ENCODE peak calls at places on chromosome 1, in seven cellular contexts. One of them, this sample, is unnamed.

GRCh38 chr1:14113841-14114567 is 414.0 kb downstream of the PRDM2 start:
- DNase-seq in fibroblast of lung: peak
- DNase-seq in GM12865: peak
- DNase-seq in brain microvascular endothelial cell: no peak
- DNase-seq in AG10803: peak
- DNase-seq in astrocyte: peak
- DNase-seq in OCI-LY7: peak
- DNase-seq in this sample: peak

GRCh38 chr1:66331641-66332523 is 202.1 kb upstream of the SGIP1 start:
- DNase-seq in fibroblast of lung: peak
- DNase-seq in OCI-LY7: peak
- DNase-seq in GM12865: peak
- DNase-seq in brain microvascular endothelial cell: peak
- DNase-seq in AG10803: peak
- DNase-seq in astrocyte: peak
- DNase-seq in this sample: peak

GRCh38 chr1:39845569-39846566 is 37.4 kb downstream of the TRIT1 start:
- DNase-seq in AG10803: peak
- DNase-seq in fibroblast of lung: peak
- DNase-seq in astrocyte: peak
- DNase-seq in brain microvascular endothelial cell: peak
- DNase-seq in GM12865: peak
- DNase-seq in OCI-LY7: peak
- DNase-seq in this sample: peak

GRCh38 chr1:24147194-24147593 is 4.3 kb upstream of the IL22RA1 start:
- DNase-seq in OCI-LY7: no peak
- DNase-seq in brain microvascular endothelial cell: no peak
- DNase-seq in GM12865: no peak
- DNase-seq in fibroblast of lung: no peak
- DNase-seq in astrocyte: no peak
- DNase-seq in AG10803: no peak
- DNase-seq in this sample: no peak

GRCh38 chr1:12229835-12230548 is at the start of gene VPS13D:
- DNase-seq in brain microvascular endothelial cell: peak
- DNase-seq in astrocyte: peak
- DNase-seq in OCI-LY7: peak
- DNase-seq in GM12865: peak
- DNase-seq in AG10803: peak
- DNase-seq in fibroblast of lung: peak
- DNase-seq in this sample: peak

GRCh38 chr1:177945943-177946650 is 23.8 kb downstream of the SEC16B start:
- DNase-seq in brain microvascular endothelial cell: peak
- DNase-seq in OCI-LY7: peak
- DNase-seq in astrocyte: no peak
- DNase-seq in fibroblast of lung: peak
- DNase-seq in GM12865: peak
- DNase-seq in AG10803: peak
- DNase-seq in this sample: peak

GRCh38 chr1:1208713-1209433 is 2.5 kb upstream of the TNFRSF18 start:
- DNase-seq in GM12865: no peak
- DNase-seq in brain microvascular endothelial cell: no peak
- DNase-seq in AG10803: no peak
- DNase-seq in OCI-LY7: no peak
- DNase-seq in fibroblast of lung: peak
- DNase-seq in astrocyte: peak
- DNase-seq in this sample: no peak

GRCh38 chr1:207458409-207458808 is 4.3 kb downstream of the CR2 start:
- DNase-seq in brain microvascular endothelial cell: no peak
- DNase-seq in fibroblast of lung: no peak
- DNase-seq in AG10803: no peak
- DNase-seq in OCI-LY7: no peak
- DNase-seq in astrocyte: no peak
- DNase-seq in GM12865: no peak
- DNase-seq in this sample: no peak

GRCh38 chr1:202153284-202153683 is 7.1 kb downstream of the PTPN7 start:
- DNase-seq in fibroblast of lung: no peak
- DNase-seq in brain microvascular endothelial cell: no peak
- DNase-seq in astrocyte: no peak
- DNase-seq in OCI-LY7: no peak
- DNase-seq in AG10803: no peak
- DNase-seq in GM12865: no peak
- DNase-seq in this sample: no peak

GRCh38 chr1:119674110-119674509 is 26.0 kb upstream of the ZNF697 start:
- DNase-seq in fibroblast of lung: peak
- DNase-seq in AG10803: peak
- DNase-seq in brain microvascular endothelial cell: peak
- DNase-seq in OCI-LY7: no peak
- DNase-seq in GM12865: no peak
- DNase-seq in astrocyte: peak
- DNase-seq in this sample: peak

GRCh38 chr1:119675349-119676343 is 27.6 kb upstream of the ZNF697 start:
- DNase-seq in OCI-LY7: peak
- DNase-seq in astrocyte: peak
- DNase-seq in GM12865: peak
- DNase-seq in AG10803: peak
- DNase-seq in brain microvascular endothelial cell: peak
- DNase-seq in fibroblast of lung: peak
- DNase-seq in this sample: peak

GRCh38 chr1:119676571-119677206 is 28.6 kb upstream of the ZNF697 start:
- DNase-seq in brain microvascular endothelial cell: no peak
- DNase-seq in GM12865: no peak
- DNase-seq in fibroblast of lung: no peak
- DNase-seq in AG10803: no peak
- DNase-seq in OCI-LY7: no peak
- DNase-seq in astrocyte: no peak
- DNase-seq in this sample: no peak

GRCh38 chr1:119673171-119673940 is 25.3 kb upstream of the ZNF697 start:
- DNase-seq in fibroblast of lung: peak
- DNase-seq in astrocyte: peak
- DNase-seq in AG10803: peak
- DNase-seq in brain microvascular endothelial cell: peak
- DNase-seq in GM12865: no peak
- DNase-seq in OCI-LY7: no peak
- DNase-seq in this sample: peak

GRCh38 chr1:119674835-119675289 is 26.8 kb upstream of the ZNF697 start:
- DNase-seq in brain microvascular endothelial cell: peak
- DNase-seq in AG10803: peak
- DNase-seq in OCI-LY7: no peak
- DNase-seq in GM12865: peak
- DNase-seq in fibroblast of lung: peak
- DNase-seq in astrocyte: peak
- DNase-seq in this sample: peak
- H3K4me3 ChIP-seq in brain microvascular endothelial cell: no peak
- H3K4me3 ChIP-seq in AG10803: peak
- H3K4me3 ChIP-seq in OCI-LY7: no peak
- H3K4me3 ChIP-seq in GM12865: peak
- H3K4me3 ChIP-seq in fibroblast of lung: peak
- H3K4me3 ChIP-seq in astrocyte: no peak
- H3K4me3 ChIP-seq in this sample: no peak

DNA sequence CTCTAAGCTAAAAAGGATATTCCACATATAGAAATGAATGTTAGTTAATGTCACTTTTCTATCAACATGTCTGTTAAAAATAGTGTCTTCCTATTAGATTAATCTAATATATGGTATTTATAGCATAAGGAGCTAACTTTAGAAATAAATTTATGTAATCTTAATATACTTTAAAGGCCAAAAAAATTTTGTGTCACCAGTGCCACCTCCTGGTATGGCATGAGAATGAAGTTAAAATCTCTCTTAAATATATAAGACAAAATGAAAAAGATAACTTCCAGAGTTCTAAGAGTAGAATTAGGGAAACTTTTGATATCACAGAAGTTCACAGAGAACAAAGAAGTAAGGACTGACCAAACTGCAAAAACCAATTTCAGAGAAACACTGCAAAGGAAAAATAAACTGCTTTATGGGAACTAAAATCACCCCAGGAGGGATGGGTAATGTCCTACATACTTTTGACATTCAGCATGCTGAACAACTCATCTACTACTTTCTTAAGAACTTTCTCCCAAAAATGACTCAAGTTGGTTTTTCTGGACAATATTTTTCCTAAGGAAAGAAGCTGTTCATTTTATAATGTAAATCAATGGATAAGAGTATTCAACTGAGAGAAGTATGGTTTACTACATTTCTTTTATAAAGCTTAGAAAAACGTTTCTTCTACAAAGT is 82.8 kb downstream of the TRIM33 start:
- DNase-seq in brain microvascular endothelial cell: no peak
- DNase-seq in AG10803: peak
- DNase-seq in fibroblast of lung: no peak
- DNase-seq in OCI-LY7: peak
- DNase-seq in astrocyte: no peak
- DNase-seq in GM12865: peak
- DNase-seq in this sample: peak
- TF ChIP-seq CTCF in brain microvascular endothelial cell: peak
- TF ChIP-seq CTCF in AG10803: peak
- TF ChIP-seq CTCF in fibroblast of lung: peak
- TF ChIP-seq CTCF in OCI-LY7: peak
- TF ChIP-seq CTCF in astrocyte: peak
- TF ChIP-seq CTCF in GM12865: peak
- TF ChIP-seq CTCF in this sample: peak

DNA sequence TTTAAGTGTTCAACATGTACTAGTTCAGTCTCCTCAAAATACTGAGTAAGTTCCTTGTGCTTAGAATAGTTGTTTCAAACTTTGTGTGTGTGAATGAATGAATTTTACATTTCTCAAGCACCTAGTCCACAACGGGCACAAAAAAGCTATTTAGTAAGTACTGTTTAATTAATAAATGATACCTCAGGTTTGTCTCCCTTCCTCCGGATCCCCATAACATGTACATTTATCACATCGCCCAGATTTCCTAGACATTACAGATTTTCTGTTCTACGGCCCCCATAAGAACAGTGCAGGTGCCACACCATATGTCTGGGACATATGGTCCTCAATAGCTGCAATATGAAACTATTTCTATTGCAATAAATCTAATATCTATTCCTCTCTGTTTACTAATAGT is 1.3 kb upstream of the TTF2 start:
- DNase-seq in GM12865: no peak
- DNase-seq in fibroblast of lung: no peak
- DNase-seq in astrocyte: no peak
- DNase-seq in brain microvascular endothelial cell: no peak
- DNase-seq in OCI-LY7: peak
- DNase-seq in AG10803: no peak
- DNase-seq in this sample: no peak
- H3K4me3 ChIP-seq in GM12865: peak
- H3K4me3 ChIP-seq in fibroblast of lung: no peak
- H3K4me3 ChIP-seq in astrocyte: peak
- H3K4me3 ChIP-seq in brain microvascular endothelial cell: peak
- H3K4me3 ChIP-seq in OCI-LY7: peak
- H3K4me3 ChIP-seq in AG10803: no peak
- H3K4me3 ChIP-seq in this sample: no peak

GRCh38 chr1:217088521-217089221 is 365.4 kb upstream of the ESRRG start:
- DNase-seq in brain microvascular endothelial cell: no peak
- DNase-seq in AG10803: peak
- DNase-seq in astrocyte: no peak
- DNase-seq in OCI-LY7: no peak
- DNase-seq in fibroblast of lung: peak
- DNase-seq in GM12865: no peak
- DNase-seq in this sample: no peak

GRCh38 chr1:217091601-217092000 is 368.4 kb upstream of the ESRRG start:
- DNase-seq in fibroblast of lung: no peak
- DNase-seq in AG10803: no peak
- DNase-seq in brain microvascular endothelial cell: no peak
- DNase-seq in astrocyte: no peak
- DNase-seq in OCI-LY7: no peak
- DNase-seq in GM12865: no peak
- DNase-seq in this sample: no peak

GRCh38 chr1:217090073-217090911 is 367.1 kb upstream of the ESRRG start:
- DNase-seq in brain microvascular endothelial cell: no peak
- DNase-seq in AG10803: no peak
- DNase-seq in fibroblast of lung: no peak
- DNase-seq in astrocyte: no peak
- DNase-seq in GM12865: no peak
- DNase-seq in OCI-LY7: no peak
- DNase-seq in this sample: no peak

GRCh38 chr1:217087981-217088380 is 364.8 kb upstream of the ESRRG start:
- DNase-seq in AG10803: no peak
- DNase-seq in GM12865: no peak
- DNase-seq in fibroblast of lung: no peak
- DNase-seq in astrocyte: no peak
- DNase-seq in brain microvascular endothelial cell: no peak
- DNase-seq in OCI-LY7: no peak
- DNase-seq in this sample: no peak

GRCh38 chr1:217089239-217090014 is 366.2 kb upstream of the ESRRG start:
- DNase-seq in GM12865: no peak
- DNase-seq in astrocyte: peak
- DNase-seq in brain microvascular endothelial cell: peak
- DNase-seq in fibroblast of lung: peak
- DNase-seq in AG10803: no peak
- DNase-seq in OCI-LY7: no peak
- DNase-seq in this sample: peak
- TF ChIP-seq CTCF in GM12865: no peak
- TF ChIP-seq CTCF in astrocyte: no peak
- TF ChIP-seq CTCF in brain microvascular endothelial cell: no peak
- TF ChIP-seq CTCF in fibroblast of lung: no peak
- TF ChIP-seq CTCF in AG10803: no peak
- TF ChIP-seq CTCF in OCI-LY7: no peak
- TF ChIP-seq CTCF in this sample: no peak

GRCh38 chr1:46575778-46576177 is 24.3 kb upstream of the KNCN start:
- DNase-seq in OCI-LY7: no peak
- DNase-seq in fibroblast of lung: no peak
- DNase-seq in GM12865: no peak
- DNase-seq in AG10803: no peak
- DNase-seq in brain microvascular endothelial cell: no peak
- DNase-seq in astrocyte: no peak
- DNase-seq in this sample: no peak
- H3K4me3 ChIP-seq in OCI-LY7: no peak
- H3K4me3 ChIP-seq in fibroblast of lung: no peak
- H3K4me3 ChIP-seq in GM12865: no peak
- H3K4me3 ChIP-seq in AG10803: no peak
- H3K4me3 ChIP-seq in brain microvascular endothelial cell: no peak
- H3K4me3 ChIP-seq in astrocyte: no peak
- H3K4me3 ChIP-seq in this sample: no peak

DNA sequence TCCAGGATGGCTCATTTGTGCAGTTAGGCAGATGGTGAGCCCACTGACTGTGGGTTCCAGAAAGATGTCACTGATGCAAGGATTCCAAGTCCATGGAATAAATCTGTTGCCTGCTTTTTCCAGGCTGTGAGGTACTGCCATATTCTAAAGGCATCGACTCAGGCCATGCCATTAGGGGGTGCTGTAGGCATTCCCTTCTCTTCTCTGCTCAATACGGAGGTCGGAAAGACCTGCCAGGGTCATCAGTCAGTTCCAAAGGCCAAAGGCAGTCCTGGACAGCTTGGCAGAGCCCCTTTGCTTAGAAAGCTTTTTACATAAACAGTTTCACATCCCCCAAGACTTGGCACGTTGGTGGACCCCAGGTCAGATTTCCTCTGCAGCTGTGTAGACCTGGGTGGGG is 31.7 kb upstream of the TMEM125 start:
- DNase-seq in brain microvascular endothelial cell: peak
- DNase-seq in AG10803: peak
- DNase-seq in OCI-LY7: peak
- DNase-seq in fibroblast of lung: peak
- DNase-seq in GM12865: peak
- DNase-seq in astrocyte: peak
- DNase-seq in this sample: peak
- TF ChIP-seq CTCF in brain microvascular endothelial cell: peak
- TF ChIP-seq CTCF in AG10803: peak
- TF ChIP-seq CTCF in OCI-LY7: peak
- TF ChIP-seq CTCF in fibroblast of lung: peak
- TF ChIP-seq CTCF in GM12865: peak
- TF ChIP-seq CTCF in astrocyte: peak
- TF ChIP-seq CTCF in this sample: peak